ENCODE peak calls at places on chromosomes 16 and 17, in six cellular contexts. B is PC-3, H is HCT116, F is neural progenitor cell, N is keratinocyte, J is SK-N-SH. M is an unnamed sample.

GRCh38 chr16:69123894-69124293 is 8.5 kb downstream of the CHTF8 start:
- DNase-seq in F (peak; percentile 79), B (peak; percentile 73), J (peak; percentile 65), N (no peak), H (no peak), M (peak; percentile 40)

GRCh38 chr16:50313596-50314483 is 47.5 kb downstream of the ADCY7 start:
- DNase-seq in B (no peak), N (no peak), F (no peak), J (no peak), H (no peak), M (peak; percentile 61)

GRCh38 chr16:9836118-9836736 is 346.0 kb downstream of the GRIN2A start:
- DNase-seq in J (no peak), N (no peak), B (peak; percentile 25), H (no peak), F (peak; percentile 68), M (peak; percentile 24)

GRCh38 chr16:81902025-81902424 is 109.2 kb downstream of the SDR42E1 start:
- DNase-seq in N (no peak), H (no peak), B (peak; percentile 47), J (no peak), F (no peak), M (no peak)

GRCh38 chr16:70430667-70431536 is 8.0 kb downstream of the ST3GAL2 start:
- DNase-seq in H (no peak), B (peak; percentile 12), N (no peak), J (no peak), F (no peak), M (no peak)

GRCh38 chr16:50025544-50025931 is 513 bp downstream of the CNEP1R1 start:
- DNase-seq in J (no peak), H (no peak), B (peak; percentile 3), F (no peak), N (no peak), M (peak; percentile 4)

GRCh38 chr16:27209591-27209990 is 6.3 kb downstream of the KDM8 start:
- DNase-seq in B (no peak), N (no peak), F (no peak), H (no peak), J (no peak), M (no peak)

GRCh38 chr16:51154271-51155171 is 3.5 kb upstream of the SALL1 start:
- DNase-seq in N (no peak), F (peak; percentile 84), B (no peak), H (no peak), J (peak; percentile 33), M (no peak)

GRCh38 chr17:48636177-48637018 is 10.2 kb upstream of the HOXB9 start:
- DNase-seq in B (peak; percentile 84), F (peak; percentile 97), H (no peak), J (peak; percentile 91), N (no peak), M (no peak)

GRCh38 chr17:82031303-82031884 is at the start of gene RAC3:
- DNase-seq in J (peak; percentile 93), H (no peak), B (peak; percentile 58), N (no peak), F (peak; percentile 91), M (no peak)

GRCh38 chr16:81335669-81336068 is 20.9 kb downstream of the GAN start:
- DNase-seq in J (no peak), B (no peak), F (no peak), H (no peak), N (no peak), M (no peak)

GRCh38 chr16:86789621-86790051 is 211.3 kb downstream of the FOXL1 start:
- DNase-seq in N (no peak), F (peak; percentile 74), J (no peak), B (peak; percentile 5), H (no peak), M (no peak)

GRCh38 chr17:27293898-27294688 is at the start of gene WSB1:
- DNase-seq in F (peak; percentile 97), H (peak; percentile 56), J (peak; percentile 99), N (no peak), B (peak; percentile 83), M (peak; percentile 73)

GRCh38 chr17:80987941-80988461 is 3.6 kb upstream of the CHMP6 start:
- DNase-seq in N (no peak), H (no peak), B (no peak), J (peak; percentile 30), F (no peak), M (no peak)

GRCh38 chr16:1428511-1428910 is 2.4 kb upstream of the PERCC1 start:
- DNase-seq in B (no peak), J (no peak), H (no peak), N (no peak), F (peak; percentile 70), M (no peak)

GRCh38 chr17:48012151-48012520 is 25.5 kb downstream of the COPZ2 start:
- DNase-seq in N (no peak), H (no peak), F (peak; percentile 94), B (peak; percentile 33), J (peak; percentile 95), M (no peak)

GRCh38 chr17:57600092-57600491 is 145.0 kb downstream of the CCDC182 start:
- DNase-seq in N (no peak), B (no peak), F (no peak), H (no peak), J (no peak), M (peak; percentile 6)

GRCh38 chr17:2690165-2691068 is 21.1 kb downstream of the CLUH start:
- DNase-seq in N (no peak), J (peak; percentile 45), F (no peak), H (no peak), B (no peak), M (no peak)

GRCh38 chr17:10130733-10131132 is 67.7 kb downstream of the GAS7 start:
- DNase-seq in J (no peak), B (no peak), F (no peak), N (no peak), H (no peak), M (no peak)

GRCh38 chr17:69533481-69534234 is 119.2 kb downstream of the MAP2K6 start:
- DNase-seq in H (no peak), B (no peak), J (no peak), N (no peak), F (no peak), M (no peak)

GRCh38 chr17:31907342-31907975 is 6.0 kb upstream of the UTP6 start:
- DNase-seq in N (no peak), F (no peak), H (no peak), B (peak; percentile 28), J (no peak), M (peak; percentile 69)

GRCh38 chr16:64153718-64154117 is 968.1 kb downstream of the CDH11 start:
- DNase-seq in H (no peak), F (no peak), J (no peak), B (peak; percentile 73), N (no peak), M (peak; percentile 46)

GRCh38 chr17:75633484-75634375 is 496 bp downstream of the SMIM5 start:
- DNase-seq in B (peak; percentile 98), F (peak; percentile 95), N (peak; percentile 60), J (peak; percentile 81), H (peak; percentile 80), M (peak; percentile 74)
- H3K4me3 ChIP-seq in B (no peak overlapping the region), F (peak overlapping the region; percentile 38), N (no peak overlapping the region), J (no peak overlapping the region), H (no peak overlapping the region), M (no peak overlapping the region)

GRCh38 chr17:65139045-65139764 is 2.0 kb downstream of the RGS9 start:
- DNase-seq in N (no peak), F (no peak), J (no peak), B (no peak), H (no peak), M (no peak)

GRCh38 chr17:65142247-65142646 is 5.1 kb downstream of the RGS9 start:
- DNase-seq in H (no peak), N (no peak), B (no peak), F (no peak), J (no peak), M (no peak)

GRCh38 chr17:65131946-65132345 is 5.2 kb upstream of the RGS9 start:
- DNase-seq in N (no peak), B (peak; percentile 97), F (no peak), J (no peak), H (no peak), M (peak; percentile 60)

GRCh38 chr17:65134035-65134434 is 3.1 kb upstream of the RGS9 start:
- DNase-seq in B (no peak), J (no peak), H (no peak), F (no peak), N (no peak), M (no peak)

GRCh38 chr17:65137076-65137935 is at the start of gene RGS9:
- DNase-seq in F (peak; percentile 91), B (peak; percentile 90), H (peak; percentile 84), J (peak; percentile 97), N (peak; percentile 32), M (no peak)
- H3K9ac ChIP-seq in F (no peak within 1 kb of the TSS), B (peak within 1 kb of the TSS; percentile 32), H (peak within 1 kb of the TSS; percentile 23), J (no peak within 1 kb of the TSS), N (peak within 1 kb of the TSS; percentile 35), M (peak within 1 kb of the TSS; percentile 29)

GRCh38 chr17:4340914-4341615 is 25.4 kb downstream of the UBE2G1 start:
- DNase-seq in N (no peak), F (no peak), B (no peak), J (no peak), H (no peak), M (no peak)
- H4K20me1 ChIP-seq in N (peaks cover 32% of the 10 kb centered on the region), F (peaks cover 93% of the 10 kb centered on the region), B (peaks cover 47% of the 10 kb centered on the region), J (peaks cover 100% of the 10 kb centered on the region), H (peaks cover 25% of the 10 kb centered on the region), M (peaks cover 97% of the 10 kb centered on the region)

DNA sequence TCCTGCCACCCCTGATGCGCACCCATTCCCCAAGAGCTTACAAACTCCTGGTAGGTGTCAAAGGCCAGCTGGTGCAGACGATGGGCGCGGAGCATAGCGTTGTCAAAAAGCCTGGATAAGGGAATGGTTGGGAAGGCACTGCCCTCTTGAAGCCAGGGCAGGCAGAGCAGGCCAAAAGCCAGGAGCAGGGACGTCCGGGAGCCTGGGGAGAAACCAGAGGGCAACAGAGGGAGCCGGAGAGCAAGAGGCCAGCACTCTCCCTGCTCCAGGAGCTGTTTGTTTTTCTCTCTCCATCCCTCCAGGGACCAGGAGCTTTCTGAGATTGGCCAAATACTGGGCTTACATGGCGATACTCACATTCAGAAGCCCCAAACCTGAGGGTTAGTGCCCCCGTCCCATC is 334 bp downstream of the GH1 start:
- DNase-seq in N (no peak), F (peak; percentile 62), J (no peak), H (no peak), B (peak; percentile 14), M (no peak)
- H3K4me3 ChIP-seq in N (no peak overlapping the region), F (no peak overlapping the region), J (no peak overlapping the region), H (no peak overlapping the region), B (no peak overlapping the region), M (no peak overlapping the region)

DNA sequence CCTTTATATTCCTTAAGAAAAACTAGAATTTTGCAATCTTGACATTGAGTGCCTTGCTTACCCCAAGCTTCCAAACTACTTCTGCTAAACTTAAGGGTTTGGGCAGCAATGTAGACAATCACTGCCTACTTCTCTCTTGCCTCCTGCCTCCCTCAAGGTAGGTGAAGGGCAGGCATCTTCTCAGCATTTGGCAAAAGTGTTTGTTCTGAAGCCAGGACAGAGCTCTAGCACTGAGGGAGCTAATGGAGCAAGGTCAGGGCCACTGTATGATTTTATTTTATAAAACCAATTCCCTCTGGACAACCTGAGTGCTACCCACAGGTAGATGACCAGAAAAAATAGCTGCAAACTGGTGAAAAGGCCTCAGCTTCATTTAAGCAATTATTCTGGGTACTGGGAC is 111.8 kb downstream of the IRX3 start:
- DNase-seq in B (no peak), N (no peak), H (no peak), J (no peak), F (no peak), M (no peak)
- H3K9ac ChIP-seq in B (no peak overlapping the region), N (no peak overlapping the region), H (no peak overlapping the region), J (no peak overlapping the region), F (no peak overlapping the region), M (no peak overlapping the region)

M was measured in astrocyte.